ENCODE peak calls at places on chromosomes 13 and 19, in ten cellular contexts. Z is adrenal gland, F is tibial nerve, P is tibial artery, H is neural progenitor cell, V is thoracic aorta, O is ovary, G is uterus, W is psoas muscle, T is left lung. X is an unnamed sample.

GRCh38 chr13:110637275-110637674 is 21.9 kb downstream of the NAXD start:
- DNase-seq in Z (no peak), F (no peak), P (no peak), H (no peak), V (no peak), O (no peak), G (no peak), W (no peak), T (no peak), X (no peak)

GRCh38 chr13:54092686-54093085 is 1064.1 kb downstream of the OLFM4 start:
- DNase-seq in Z (no peak), F (no peak), P (no peak), H (no peak), V (no peak), O (no peak), G (no peak), W (no peak), T (no peak), X (no peak)

GRCh38 chr13:50919291-50919690 is 9.7 kb downstream of the RNASEH2B start:
- DNase-seq in Z (no peak), F (no peak), P (no peak), H (no peak), V (no peak), O (no peak), G (no peak), W (no peak), T (no peak), X (no peak)

GRCh38 chr13:114149774-114150740 is 17.6 kb upstream of the RASA3 start:
- DNase-seq in Z (no peak), F (no peak), P (no peak), H (no peak), V (no peak), O (no peak), G (no peak), W (no peak), T (no peak), X (no peak)

GRCh38 chr19:1279782-1280341 is 4.5 kb downstream of the FAM174C start:
- DNase-seq in Z (peak; percentile 79), F (peak; percentile 72), P (peak; percentile 71), H (peak; percentile 89), V (no peak), O (peak; percentile 85), G (peak; percentile 84), W (peak; percentile 91), T (peak; percentile 79), X (no peak)

GRCh38 chr13:23086951-23087350 is 93.8 kb upstream of the SGCG start:
- DNase-seq in Z (no peak), F (no peak), P (no peak), H (no peak), V (no peak), O (no peak), G (no peak), W (no peak), T (no peak), X (no peak)

GRCh38 chr19:13881692-13882418 is 4.9 kb downstream of the NANOS3 start:
- DNase-seq in Z (no peak), F (no peak), P (no peak), H (peak; percentile 29), V (no peak), O (no peak), G (no peak), W (no peak), T (no peak), X (no peak)

GRCh38 chr13:24217601-24218281 is 57.2 kb downstream of the SPATA13 start:
- DNase-seq in Z (no peak), F (no peak), P (no peak), H (no peak), V (no peak), O (no peak), G (no peak), W (no peak), T (no peak), X (no peak)

GRCh38 chr13:19864018-19864338 is 529 bp upstream of the ZMYM5 start:
- DNase-seq in Z (peak; percentile 69), F (no peak), P (peak; percentile 56), H (no peak), V (no peak), O (peak; percentile 78), G (peak; percentile 77), W (peak; percentile 89), T (peak; percentile 84), X (no peak)

GRCh38 chr13:79448413-79448812 is 32.5 kb upstream of the NDFIP2 start:
- DNase-seq in Z (no peak), F (no peak), P (no peak), H (no peak), V (no peak), O (no peak), G (no peak), W (no peak), T (no peak), X (no peak)

GRCh38 chr19:33639034-33639681 is 17.4 kb downstream of the CHST8 start:
- DNase-seq in Z (no peak), F (no peak), P (no peak), H (no peak), V (no peak), O (no peak), G (no peak), W (no peak), T (no peak), X (no peak)

GRCh38 chr19:43467730-43468129 is 2.3 kb upstream of the LYPD3 start:
- DNase-seq in Z (no peak), F (no peak), P (no peak), H (no peak), V (no peak), O (no peak), G (no peak), W (no peak), T (no peak), X (no peak)

GRCh38 chr19:38693380-38694223 is 46.2 kb downstream of the ACTN4 start:
- DNase-seq in Z (no peak), F (no peak), P (no peak), H (peak; percentile 87), V (no peak), O (no peak), G (no peak), W (no peak), T (no peak), X (peak; percentile 95)

DNA sequence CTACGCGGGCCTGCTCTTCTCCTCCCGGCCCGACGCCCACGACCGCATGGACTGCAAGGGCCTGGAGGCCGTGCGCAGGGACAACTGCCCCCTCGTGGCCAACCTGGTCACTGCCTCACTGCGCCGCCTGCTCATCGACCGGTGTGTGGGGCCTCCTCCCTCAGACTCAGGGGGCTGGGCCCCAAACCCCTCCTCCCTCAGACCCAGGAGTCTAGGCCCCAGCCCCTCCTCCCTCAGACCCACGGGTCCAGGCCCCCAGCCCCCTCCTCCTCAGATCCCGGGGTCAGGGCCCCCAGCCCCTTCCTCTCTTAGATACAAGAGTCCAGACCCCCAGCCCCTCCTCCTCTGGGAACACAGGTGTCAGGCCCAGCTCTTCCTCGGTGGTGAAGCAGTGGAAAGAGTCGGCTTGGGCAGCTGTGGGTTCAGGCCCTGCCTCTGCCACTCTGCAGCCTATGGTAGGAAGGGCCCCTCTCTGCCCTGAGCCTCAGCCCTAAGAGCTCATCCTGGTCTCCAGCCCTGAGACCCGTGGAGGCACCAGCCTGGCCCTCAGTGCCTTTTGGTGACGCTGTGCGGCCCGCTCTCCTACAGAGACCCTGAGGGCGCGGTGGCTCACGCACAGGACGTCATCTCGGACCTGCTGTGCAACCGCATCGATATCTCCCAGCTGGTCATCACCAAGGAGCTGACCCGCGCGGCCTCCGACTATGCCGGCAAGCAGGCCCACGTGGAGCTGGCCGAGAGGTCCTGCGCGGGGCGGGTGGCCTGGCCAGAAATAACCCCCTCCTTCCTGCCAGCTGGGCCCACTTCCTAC is 3.7 kb upstream of the SPIB start:
- DNase-seq in Z (peak; percentile 76), F (peak; percentile 63), P (peak; percentile 68), H (peak; percentile 86), V (no peak), O (peak; percentile 77), G (peak; percentile 73), W (peak; percentile 87), T (peak; percentile 79), X (no peak)
- TF ChIP-seq CTCF in Z (peak; percentile 80), F (peak; percentile 86), P (peak; percentile 85), H (peak; percentile 91), V (peak; percentile 87), O (peak; percentile 78), G (peak; percentile 76), W (peak; percentile 80), T (peak; percentile 94), X (peak; percentile 89)

DNA sequence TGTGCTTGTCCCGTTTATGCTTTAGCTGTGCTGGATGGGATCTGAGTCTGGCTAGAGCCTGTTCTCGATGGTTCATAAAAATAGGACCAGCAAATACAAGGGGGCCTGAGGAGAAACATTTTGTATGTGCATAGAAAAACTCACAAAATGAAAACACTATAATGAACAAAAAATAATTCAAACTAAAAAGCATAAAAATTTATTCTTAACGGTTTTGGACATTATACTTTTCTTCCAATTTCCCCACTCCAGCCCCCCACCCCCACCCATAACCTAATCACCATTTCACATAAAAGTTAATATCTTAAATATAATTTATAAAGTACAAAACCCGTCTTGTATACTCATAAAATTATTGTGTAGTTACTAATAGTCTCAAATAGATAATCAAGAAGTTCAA is 93.7 kb downstream of the MYCBP2 start:
- DNase-seq in Z (no peak), F (no peak), P (no peak), H (no peak), V (no peak), O (no peak), G (no peak), W (no peak), T (no peak), X (no peak)
- H3K36me3 ChIP-seq in Z (no peaks in the 10 kb centered on the region), F (peaks cover 19% of the 10 kb centered on the region), P (peaks cover 8% of the 10 kb centered on the region), H (no peaks in the 10 kb centered on the region), V (peaks cover 3% of the 10 kb centered on the region), O (no peaks in the 10 kb centered on the region), G (no peaks in the 10 kb centered on the region), W (peaks cover 29% of the 10 kb centered on the region), T (peaks cover 12% of the 10 kb centered on the region), X (no peaks in the 10 kb centered on the region)

GRCh38 chr13:92967923-92968322 is 258.7 kb upstream of the GPC6 start:
- DNase-seq in Z (no peak), F (no peak), P (no peak), H (peak; percentile 2), V (no peak), O (no peak), G (no peak), W (no peak), T (no peak), X (no peak)
- TF ChIP-seq CTCF in Z (no peak), F (no peak), P (no peak), H (peak; percentile 26), V (no peak), O (no peak), G (no peak), W (no peak), T (no peak), X (peak; percentile 6)

GRCh38 chr19:41302624-41303351 is 7.2 kb upstream of the CCDC97 start:
- DNase-seq in Z (no peak), F (no peak), P (peak; percentile 41), H (no peak), V (no peak), O (no peak), G (no peak), W (no peak), T (no peak), X (no peak)
- H3K36me3 ChIP-seq in Z (peaks cover 76% of the 10 kb centered on the region), F (peaks cover 74% of the 10 kb centered on the region), P (peaks cover 76% of the 10 kb centered on the region), H (peaks cover 7% of the 10 kb centered on the region), V (peaks cover 56% of the 10 kb centered on the region), O (no peaks in the 10 kb centered on the region), G (no peaks in the 10 kb centered on the region), W (peaks cover 74% of the 10 kb centered on the region), T (peaks cover 97% of the 10 kb centered on the region), X (peaks cover 5% of the 10 kb centered on the region)

DNA sequence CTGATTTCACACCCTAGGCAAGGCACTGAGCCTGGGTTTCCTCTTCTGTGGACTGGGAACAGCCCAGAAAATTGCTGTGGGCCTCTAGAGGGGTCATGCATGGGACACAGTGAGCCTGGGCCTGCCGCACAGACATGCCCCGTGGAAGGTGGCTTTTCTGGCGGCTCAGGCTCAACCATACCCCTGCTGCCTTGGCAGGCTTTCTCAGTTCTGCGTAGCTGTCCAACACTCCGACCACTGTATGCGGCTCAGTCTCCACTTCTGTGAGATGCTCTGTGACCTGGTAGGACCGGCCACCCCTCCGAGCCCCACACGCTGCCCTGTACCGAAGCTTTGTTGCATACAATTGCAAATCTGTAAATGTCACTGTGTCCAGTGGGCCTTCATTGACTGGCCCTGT is 126.3 kb downstream of the UQCRFS1 start:
- DNase-seq in Z (no peak), F (no peak), P (no peak), H (no peak), V (no peak), O (no peak), G (no peak), W (no peak), T (no peak), X (no peak)
- TF ChIP-seq CTCF in Z (no peak), F (no peak), P (no peak), H (no peak), V (no peak), O (no peak), G (no peak), W (no peak), T (no peak), X (no peak)

X was measured in kidney epithelial cell.